ENCODE peak calls at places on chromosomes 5 and 9, in ten cellular contexts. V is endothelial cell of umbilical vein, C is HCT116, B is psoas muscle, T is adrenal gland, U is stomach, N is body of pancreas, W is PC-3, L is astrocyte, R is fibroblast of lung. S is an unnamed sample.

GRCh38 chr5:114010362-114010761 is 351.5 kb upstream of the KCNN2 start:
- DNase-seq in W (no peak), U (no peak), L (peak; percentile 94), C (no peak), T (no peak), R (peak; percentile 96), B (no peak), N (no peak), V (no peak), S (peak; percentile 30)

GRCh38 chr9:504921-505821 is 290.5 kb downstream of the DOCK8 start:
- DNase-seq in C (no peak), W (peak; percentile 11), U (peak; percentile 27), V (peak; percentile 6), T (peak; percentile 37), B (peak; percentile 57), R (peak; percentile 16), L (no peak), N (peak; percentile 24), S (no peak)

GRCh38 chr5:143968071-143968878 is 156.3 kb downstream of the HMHB1 start:
- DNase-seq in T (no peak), L (peak; percentile 70), V (peak; percentile 54), R (peak; percentile 72), N (no peak), W (peak; percentile 77), B (no peak), C (peak; percentile 22), U (no peak), S (peak; percentile 38)

GRCh38 chr5:132481243-132482211 is 9.0 kb downstream of the IRF1 start:
- DNase-seq in C (no peak), B (no peak), W (no peak), U (no peak), L (no peak), V (no peak), N (no peak), R (no peak), T (no peak), S (no peak)

GRCh38 chr9:95815153-95815552 is 60.3 kb upstream of the ERCC6L2 start:
- DNase-seq in C (no peak), W (peak; percentile 56), V (no peak), L (peak; percentile 52), R (peak; percentile 60), N (no peak), T (no peak), B (no peak), U (no peak), S (no peak)

GRCh38 chr9:134679616-134680392 is 38.2 kb downstream of the COL5A1 start:
- DNase-seq in T (no peak), U (no peak), B (no peak), V (no peak), L (no peak), R (no peak), W (no peak), C (no peak), N (no peak), S (no peak)

GRCh38 chr9:124278054-124278540 is 20.3 kb downstream of the NEK6 start:
- DNase-seq in W (no peak), B (no peak), L (no peak), V (no peak), T (no peak), U (no peak), N (no peak), R (no peak), C (no peak), S (no peak)

GRCh38 chr5:148374693-148375360 is 8.9 kb upstream of the FBXO38 start:
- DNase-seq in V (peak; percentile 66), L (peak; percentile 26), W (peak; percentile 85), U (peak; percentile 42), T (peak; percentile 53), B (no peak), C (peak; percentile 45), R (peak; percentile 48), N (peak; percentile 37), S (no peak)

GRCh38 chr9:16023466-16023865 is 470.6 kb downstream of the CCDC171 start:
- DNase-seq in U (no peak), N (no peak), V (no peak), C (no peak), B (no peak), R (peak; percentile 94), L (peak; percentile 92), T (no peak), W (peak; percentile 79), S (no peak)

GRCh38 chr5:113161806-113162205 is 185.2 kb downstream of the DCP2 start:
- DNase-seq in L (no peak), C (no peak), N (no peak), V (no peak), R (no peak), T (no peak), W (no peak), U (no peak), B (no peak), S (no peak)

GRCh38 chr9:15622596-15622995 is 69.8 kb downstream of the CCDC171 start:
- DNase-seq in C (peak; percentile 15), U (no peak), T (no peak), W (peak; percentile 43), B (no peak), N (no peak), L (peak; percentile 12), R (peak; percentile 25), V (peak; percentile 36), S (no peak)

GRCh38 chr5:158126442-158127399 is 267.8 kb upstream of the CLINT1 start:
- DNase-seq in N (no peak), C (no peak), W (no peak), L (no peak), T (no peak), B (no peak), R (no peak), V (no peak), U (no peak), S (no peak)

GRCh38 chr5:74094096-74094778 is 468.2 kb downstream of the ARHGEF28 start:
- DNase-seq in B (no peak), W (peak; percentile 42), U (no peak), V (peak; percentile 76), N (peak; percentile 16), L (peak; percentile 37), C (no peak), T (no peak), R (peak; percentile 41), S (no peak)

GRCh38 chr5:5409151-5409810 is 13.2 kb upstream of the ICE1 start:
- DNase-seq in W (peak; percentile 43), N (no peak), R (no peak), L (no peak), T (no peak), V (no peak), C (no peak), B (no peak), U (no peak), S (no peak)

GRCh38 chr9:72585737-72586136 is 64.3 kb downstream of the TMC1 start:
- DNase-seq in U (no peak), T (no peak), L (no peak), C (no peak), V (no peak), W (peak; percentile 45), N (peak; percentile 86), R (peak; percentile 25), B (peak; percentile 62), S (peak; percentile 75)

GRCh38 chr9:88791105-88791805 is 200.0 kb upstream of the S1PR3 start:
- DNase-seq in V (no peak), L (peak; percentile 99), W (peak; percentile 28), C (no peak), N (no peak), T (no peak), R (peak; percentile 99), U (no peak), B (no peak), S (peak; percentile 89)

GRCh38 chr5:180433029-180433416 is 61.2 kb upstream of the CNOT6 start:
- DNase-seq in W (no peak), V (no peak), N (no peak), T (no peak), C (no peak), L (no peak), U (no peak), R (no peak), B (no peak), S (no peak)

GRCh38 chr5:156526081-156527017 is 199.4 kb downstream of the SGCD start:
- DNase-seq in W (no peak), B (no peak), C (no peak), N (no peak), T (no peak), V (no peak), U (no peak), R (no peak), L (no peak), S (peak; percentile 16)

GRCh38 chr9:93132287-93132927 is 1.6 kb downstream of the NINJ1 start:
- DNase-seq in N (peak; percentile 79), T (peak; percentile 97), U (peak; percentile 75), W (peak; percentile 23), B (no peak), R (peak; percentile 70), C (no peak), L (peak; percentile 52), V (no peak), S (no peak)
- H3K4me3 ChIP-seq in N (no peak overlapping the region), T (peak overlapping the region; percentile 87), U (peak overlapping the region; percentile 82), W (peak overlapping the region; percentile 88), B (peak overlapping the region; percentile 97), R (peak overlapping the region; percentile 71), C (peak overlapping the region; percentile 87), L (peak overlapping the region; percentile 70), V (no peak overlapping the region), S (peak overlapping the region; percentile 84)

DNA sequence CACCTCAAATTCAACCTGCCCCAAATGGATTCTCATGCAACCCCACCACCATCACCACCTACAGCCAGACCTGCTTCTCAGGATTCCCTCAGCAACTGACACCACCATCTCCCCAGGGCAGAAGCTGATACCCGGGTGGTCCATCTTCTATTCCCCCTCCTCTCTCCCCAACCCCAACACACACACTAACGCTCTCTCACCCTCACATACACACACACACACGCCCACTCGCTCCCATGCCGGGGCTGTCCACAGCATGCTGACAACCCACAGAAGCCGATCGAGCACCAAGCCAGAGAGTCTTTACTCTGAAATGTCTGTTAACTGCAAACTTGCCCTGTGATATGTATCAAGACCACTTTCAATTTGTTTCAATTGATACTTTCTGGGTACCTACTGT is 28.4 kb downstream of the B4GALT1 start:
- DNase-seq in R (no peak), T (no peak), B (no peak), C (no peak), L (no peak), U (no peak), N (no peak), W (no peak), V (no peak), S (no peak)
- TF ChIP-seq CTCF in R (no peak), T (no peak), B (no peak), C (no peak), L (no peak), U (no peak), N (no peak), W (no peak), V (no peak), S (no peak)

GRCh38 chr5:1666812-1667588 is 132.6 kb downstream of the MRPL36 start:
- DNase-seq in N (peak; percentile 70), U (peak; percentile 47), W (peak; percentile 44), B (no peak), T (peak; percentile 68), V (no peak), R (no peak), C (no peak), L (no peak), S (no peak)
- H3K27me3 ChIP-seq in N (peaks cover 10% of the 10 kb centered on the region), U (peaks cover 5% of the 10 kb centered on the region), W (peaks cover 46% of the 10 kb centered on the region), B (peaks cover 63% of the 10 kb centered on the region), T (no peaks in the 10 kb centered on the region), V (peaks cover 18% of the 10 kb centered on the region), R (peaks cover 31% of the 10 kb centered on the region), C (peaks cover 6% of the 10 kb centered on the region), L (peaks cover 29% of the 10 kb centered on the region), S (peaks cover 22% of the 10 kb centered on the region)

DNA sequence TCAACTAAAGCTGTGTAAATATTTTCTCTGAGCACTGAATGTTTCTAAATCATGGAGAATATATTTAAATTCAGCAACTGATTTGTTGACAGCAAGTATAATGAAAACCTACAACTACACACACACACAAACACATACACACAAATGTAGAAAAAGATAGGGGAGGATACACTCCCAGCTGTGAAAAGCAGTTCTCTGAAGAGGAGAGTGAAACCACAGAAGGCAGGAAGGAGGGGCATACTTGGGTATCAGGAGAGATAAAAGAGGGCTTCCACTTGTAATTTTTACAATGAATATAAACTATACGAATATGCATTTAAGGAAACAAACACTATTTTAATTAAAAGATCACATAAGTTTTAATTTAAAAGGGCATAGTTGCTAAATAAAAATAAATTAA is 227.8 kb upstream of the SLC24A2 start:
- DNase-seq in U (no peak), N (no peak), T (no peak), B (no peak), C (no peak), V (no peak), R (no peak), L (no peak), W (no peak), S (no peak)
- H3K4me3 ChIP-seq in U (no peak overlapping the region), N (no peak overlapping the region), T (no peak overlapping the region), B (no peak overlapping the region), C (no peak overlapping the region), V (no peak overlapping the region), R (no peak overlapping the region), L (no peak overlapping the region), W (no peak overlapping the region), S (no peak overlapping the region)

S was measured in BJ.